ENCODE peak calls at places on chromosome 3, in ten cellular contexts. One of them, this sample, is unnamed.

GRCh38 chr3:15159501-15160136 is 46.4 kb upstream of the CAPN7 start:
- DNase-seq in WERI-Rb-1: no peak
- DNase-seq in colonic mucosa: no peak
- DNase-seq in stomach: no peak
- DNase-seq in CD8-positive, alpha-beta memory T cell: no peak
- DNase-seq in mesendoderm: no peak
- DNase-seq in body of pancreas: no peak
- DNase-seq in uterus: no peak
- DNase-seq in sigmoid colon: no peak
- DNase-seq in brain microvascular endothelial cell: peak; percentile 9
- DNase-seq in this sample: no peak

GRCh38 chr3:41448396-41448795 is 249.1 kb downstream of the CTNNB1 start:
- DNase-seq in stomach: no peak
- DNase-seq in uterus: no peak
- DNase-seq in CD8-positive, alpha-beta memory T cell: no peak
- DNase-seq in body of pancreas: no peak
- DNase-seq in colonic mucosa: no peak
- DNase-seq in brain microvascular endothelial cell: no peak
- DNase-seq in sigmoid colon: no peak
- DNase-seq in WERI-Rb-1: no peak
- DNase-seq in mesendoderm: peak; percentile 42
- DNase-seq in this sample: no peak

GRCh38 chr3:139937674-139938279 is 2.8 kb downstream of the CLSTN2 start:
- DNase-seq in sigmoid colon: no peak
- DNase-seq in WERI-Rb-1: peak; percentile 44
- DNase-seq in body of pancreas: peak; percentile 70
- DNase-seq in colonic mucosa: peak; percentile 32
- DNase-seq in mesendoderm: peak; percentile 44
- DNase-seq in uterus: peak; percentile 52
- DNase-seq in CD8-positive, alpha-beta memory T cell: no peak
- DNase-seq in brain microvascular endothelial cell: peak; percentile 53
- DNase-seq in stomach: peak; percentile 36
- DNase-seq in this sample: peak; percentile 4

GRCh38 chr3:71492566-71492965 is 91.0 kb downstream of the FOXP1 start:
- DNase-seq in WERI-Rb-1: no peak
- DNase-seq in colonic mucosa: no peak
- DNase-seq in mesendoderm: no peak
- DNase-seq in brain microvascular endothelial cell: no peak
- DNase-seq in uterus: no peak
- DNase-seq in body of pancreas: no peak
- DNase-seq in CD8-positive, alpha-beta memory T cell: peak; percentile 61
- DNase-seq in stomach: no peak
- DNase-seq in sigmoid colon: no peak
- DNase-seq in this sample: no peak

GRCh38 chr3:171825222-171825828 is 15.0 kb upstream of the PLD1 start:
- DNase-seq in brain microvascular endothelial cell: peak; percentile 87
- DNase-seq in colonic mucosa: no peak
- DNase-seq in uterus: peak; percentile 40
- DNase-seq in body of pancreas: no peak
- DNase-seq in stomach: no peak
- DNase-seq in sigmoid colon: peak; percentile 70
- DNase-seq in mesendoderm: peak; percentile 15
- DNase-seq in WERI-Rb-1: no peak
- DNase-seq in CD8-positive, alpha-beta memory T cell: no peak
- DNase-seq in this sample: peak; percentile 75

GRCh38 chr3:97037294-97037943 is 223.0 kb downstream of the EPHA6 start:
- DNase-seq in stomach: no peak
- DNase-seq in sigmoid colon: no peak
- DNase-seq in body of pancreas: no peak
- DNase-seq in uterus: no peak
- DNase-seq in WERI-Rb-1: no peak
- DNase-seq in mesendoderm: no peak
- DNase-seq in brain microvascular endothelial cell: no peak
- DNase-seq in CD8-positive, alpha-beta memory T cell: no peak
- DNase-seq in colonic mucosa: no peak
- DNase-seq in this sample: no peak

GRCh38 chr3:8474991-8475390 is 26.6 kb upstream of the LMCD1 start:
- DNase-seq in mesendoderm: no peak
- DNase-seq in brain microvascular endothelial cell: no peak
- DNase-seq in body of pancreas: no peak
- DNase-seq in CD8-positive, alpha-beta memory T cell: no peak
- DNase-seq in WERI-Rb-1: no peak
- DNase-seq in colonic mucosa: no peak
- DNase-seq in stomach: no peak
- DNase-seq in uterus: no peak
- DNase-seq in sigmoid colon: no peak
- DNase-seq in this sample: no peak

GRCh38 chr3:188465311-188465710 is 311.4 kb downstream of the LPP start:
- DNase-seq in brain microvascular endothelial cell: no peak
- DNase-seq in CD8-positive, alpha-beta memory T cell: no peak
- DNase-seq in body of pancreas: no peak
- DNase-seq in colonic mucosa: no peak
- DNase-seq in uterus: no peak
- DNase-seq in sigmoid colon: no peak
- DNase-seq in WERI-Rb-1: no peak
- DNase-seq in mesendoderm: no peak
- DNase-seq in stomach: no peak
- DNase-seq in this sample: no peak

GRCh38 chr3:43695863-43696262 is 5.1 kb downstream of the ABHD5 start:
- DNase-seq in stomach: no peak
- DNase-seq in sigmoid colon: no peak
- DNase-seq in mesendoderm: no peak
- DNase-seq in CD8-positive, alpha-beta memory T cell: no peak
- DNase-seq in colonic mucosa: no peak
- DNase-seq in WERI-Rb-1: no peak
- DNase-seq in body of pancreas: no peak
- DNase-seq in brain microvascular endothelial cell: no peak
- DNase-seq in uterus: no peak
- DNase-seq in this sample: no peak

GRCh38 chr3:14801031-14801430 is 17.7 kb upstream of the FGD5 start:
- DNase-seq in WERI-Rb-1: no peak
- DNase-seq in colonic mucosa: no peak
- DNase-seq in brain microvascular endothelial cell: no peak
- DNase-seq in sigmoid colon: no peak
- DNase-seq in body of pancreas: no peak
- DNase-seq in stomach: no peak
- DNase-seq in CD8-positive, alpha-beta memory T cell: no peak
- DNase-seq in mesendoderm: no peak
- DNase-seq in uterus: peak; percentile 6
- DNase-seq in this sample: no peak

GRCh38 chr3:170765419-170766078 is 104.4 kb downstream of the RPL22L1 start:
- DNase-seq in brain microvascular endothelial cell: no peak
- DNase-seq in uterus: no peak
- DNase-seq in stomach: no peak
- DNase-seq in WERI-Rb-1: no peak
- DNase-seq in colonic mucosa: no peak
- DNase-seq in sigmoid colon: no peak
- DNase-seq in mesendoderm: no peak
- DNase-seq in body of pancreas: no peak
- DNase-seq in CD8-positive, alpha-beta memory T cell: no peak
- DNase-seq in this sample: no peak

GRCh38 chr3:110419571-110419970 is 652.0 kb upstream of the NECTIN3 start:
- DNase-seq in brain microvascular endothelial cell: no peak
- DNase-seq in mesendoderm: no peak
- DNase-seq in stomach: no peak
- DNase-seq in body of pancreas: no peak
- DNase-seq in CD8-positive, alpha-beta memory T cell: no peak
- DNase-seq in colonic mucosa: no peak
- DNase-seq in sigmoid colon: no peak
- DNase-seq in WERI-Rb-1: no peak
- DNase-seq in uterus: no peak
- DNase-seq in this sample: peak; percentile 62

GRCh38 chr3:8669019-8669418 is 24.4 kb upstream of the SSUH2 start:
- DNase-seq in brain microvascular endothelial cell: no peak
- DNase-seq in CD8-positive, alpha-beta memory T cell: no peak
- DNase-seq in mesendoderm: no peak
- DNase-seq in colonic mucosa: no peak
- DNase-seq in WERI-Rb-1: no peak
- DNase-seq in sigmoid colon: no peak
- DNase-seq in body of pancreas: no peak
- DNase-seq in stomach: no peak
- DNase-seq in uterus: no peak
- DNase-seq in this sample: no peak

GRCh38 chr3:188157407-188157806 is 3.5 kb downstream of the LPP start:
- DNase-seq in sigmoid colon: no peak
- DNase-seq in uterus: no peak
- DNase-seq in stomach: no peak
- DNase-seq in WERI-Rb-1: no peak
- DNase-seq in brain microvascular endothelial cell: no peak
- DNase-seq in body of pancreas: no peak
- DNase-seq in mesendoderm: no peak
- DNase-seq in colonic mucosa: no peak
- DNase-seq in CD8-positive, alpha-beta memory T cell: no peak
- DNase-seq in this sample: no peak

GRCh38 chr3:129975332-129976090 is 991 bp downstream of the TRH start:
- DNase-seq in WERI-Rb-1: no peak
- DNase-seq in mesendoderm: peak; percentile 46
- DNase-seq in CD8-positive, alpha-beta memory T cell: no peak
- DNase-seq in body of pancreas: peak; percentile 13
- DNase-seq in colonic mucosa: no peak
- DNase-seq in uterus: no peak
- DNase-seq in brain microvascular endothelial cell: no peak
- DNase-seq in stomach: no peak
- DNase-seq in sigmoid colon: no peak
- DNase-seq in this sample: no peak

GRCh38 chr3:50102558-50102957 is 13.8 kb downstream of the RBM5 start:
- DNase-seq in sigmoid colon: no peak
- DNase-seq in WERI-Rb-1: no peak
- DNase-seq in body of pancreas: no peak
- DNase-seq in colonic mucosa: no peak
- DNase-seq in CD8-positive, alpha-beta memory T cell: no peak
- DNase-seq in mesendoderm: no peak
- DNase-seq in brain microvascular endothelial cell: no peak
- DNase-seq in uterus: no peak
- DNase-seq in stomach: no peak
- DNase-seq in this sample: no peak
- H3K36me3 ChIP-seq in sigmoid colon: peaks cover 97% of the 10 kb centered on the region
- H3K36me3 ChIP-seq in WERI-Rb-1: peaks cover 93% of the 10 kb centered on the region
- H3K36me3 ChIP-seq in body of pancreas: peaks cover 45% of the 10 kb centered on the region
- H3K36me3 ChIP-seq in colonic mucosa: peaks cover 57% of the 10 kb centered on the region
- H3K36me3 ChIP-seq in CD8-positive, alpha-beta memory T cell: peaks cover 86% of the 10 kb centered on the region
- H3K36me3 ChIP-seq in mesendoderm: peaks cover 34% of the 10 kb centered on the region
- H3K36me3 ChIP-seq in brain microvascular endothelial cell: peaks cover 95% of the 10 kb centered on the region
- H3K36me3 ChIP-seq in uterus: no peaks in the 10 kb centered on the region
- H3K36me3 ChIP-seq in stomach: peaks cover 100% of the 10 kb centered on the region
- H3K36me3 ChIP-seq in this sample: peaks cover 42% of the 10 kb centered on the region

GRCh38 chr3:134373278-134373941 is 837 bp downstream of the AMOTL2 start:
- DNase-seq in stomach: peak; percentile 85
- DNase-seq in sigmoid colon: peak; percentile 95
- DNase-seq in CD8-positive, alpha-beta memory T cell: no peak
- DNase-seq in colonic mucosa: peak; percentile 84
- DNase-seq in body of pancreas: peak; percentile 88
- DNase-seq in brain microvascular endothelial cell: peak; percentile 87
- DNase-seq in WERI-Rb-1: peak; percentile 76
- DNase-seq in mesendoderm: peak; percentile 96
- DNase-seq in uterus: peak; percentile 95
- DNase-seq in this sample: no peak
- H3K4me3 ChIP-seq in stomach: peak overlapping the region; percentile 62
- H3K4me3 ChIP-seq in sigmoid colon: peak overlapping the region; percentile 64
- H3K4me3 ChIP-seq in CD8-positive, alpha-beta memory T cell: no peak overlapping the region
- H3K4me3 ChIP-seq in colonic mucosa: peak overlapping the region; percentile 59
- H3K4me3 ChIP-seq in body of pancreas: peak overlapping the region; percentile 38
- H3K4me3 ChIP-seq in brain microvascular endothelial cell: peak overlapping the region; percentile 92
- H3K4me3 ChIP-seq in WERI-Rb-1: peak overlapping the region; percentile 57
- H3K4me3 ChIP-seq in mesendoderm: peak overlapping the region; percentile 79
- H3K4me3 ChIP-seq in uterus: peak overlapping the region; percentile 89
- H3K4me3 ChIP-seq in this sample: peak overlapping the region; percentile 97

GRCh38 chr3:119672791-119673190 is 4.4 kb downstream of the COX17 start:
- DNase-seq in mesendoderm: peak; percentile 13
- DNase-seq in WERI-Rb-1: no peak
- DNase-seq in stomach: no peak
- DNase-seq in body of pancreas: no peak
- DNase-seq in brain microvascular endothelial cell: no peak
- DNase-seq in CD8-positive, alpha-beta memory T cell: no peak
- DNase-seq in colonic mucosa: no peak
- DNase-seq in sigmoid colon: no peak
- DNase-seq in uterus: no peak
- DNase-seq in this sample: no peak
- H3K36me3 ChIP-seq in mesendoderm: no peaks in the 10 kb centered on the region
- H3K36me3 ChIP-seq in WERI-Rb-1: peaks cover 47% of the 10 kb centered on the region
- H3K36me3 ChIP-seq in stomach: peaks cover 73% of the 10 kb centered on the region
- H3K36me3 ChIP-seq in body of pancreas: no peaks in the 10 kb centered on the region
- H3K36me3 ChIP-seq in brain microvascular endothelial cell: peaks cover 7% of the 10 kb centered on the region
- H3K36me3 ChIP-seq in CD8-positive, alpha-beta memory T cell: peaks cover 22% of the 10 kb centered on the region
- H3K36me3 ChIP-seq in colonic mucosa: peaks cover 4% of the 10 kb centered on the region
- H3K36me3 ChIP-seq in sigmoid colon: peaks cover 13% of the 10 kb centered on the region
- H3K36me3 ChIP-seq in uterus: no peaks in the 10 kb centered on the region
- H3K36me3 ChIP-seq in this sample: peaks cover 1% of the 10 kb centered on the region

GRCh38 chr3:28924744-28925360 is 356.0 kb upstream of the RBMS3 start:
- DNase-seq in CD8-positive, alpha-beta memory T cell: no peak
- DNase-seq in mesendoderm: peak; percentile 23
- DNase-seq in WERI-Rb-1: no peak
- DNase-seq in colonic mucosa: no peak
- DNase-seq in stomach: no peak
- DNase-seq in brain microvascular endothelial cell: peak; percentile 38
- DNase-seq in sigmoid colon: no peak
- DNase-seq in body of pancreas: no peak
- DNase-seq in uterus: no peak
- DNase-seq in this sample: no peak
- H3K4me3 ChIP-seq in CD8-positive, alpha-beta memory T cell: no peak overlapping the region
- H3K4me3 ChIP-seq in mesendoderm: no peak overlapping the region
- H3K4me3 ChIP-seq in WERI-Rb-1: no peak overlapping the region
- H3K4me3 ChIP-seq in colonic mucosa: no peak overlapping the region
- H3K4me3 ChIP-seq in stomach: no peak overlapping the region
- H3K4me3 ChIP-seq in brain microvascular endothelial cell: no peak overlapping the region
- H3K4me3 ChIP-seq in sigmoid colon: no peak overlapping the region
- H3K4me3 ChIP-seq in body of pancreas: no peak overlapping the region
- H3K4me3 ChIP-seq in uterus: no peak overlapping the region
- H3K4me3 ChIP-seq in this sample: no peak overlapping the region

GRCh38 chr3:69290006-69290405 is 95.9 kb downstream of the FRMD4B start:
- DNase-seq in colonic mucosa: no peak
- DNase-seq in mesendoderm: no peak
- DNase-seq in uterus: no peak
- DNase-seq in WERI-Rb-1: no peak
- DNase-seq in brain microvascular endothelial cell: no peak
- DNase-seq in body of pancreas: no peak
- DNase-seq in CD8-positive, alpha-beta memory T cell: no peak
- DNase-seq in stomach: no peak
- DNase-seq in sigmoid colon: no peak
- DNase-seq in this sample: no peak
- H3K36me3 ChIP-seq in colonic mucosa: no peaks in the 10 kb centered on the region
- H3K36me3 ChIP-seq in mesendoderm: no peaks in the 10 kb centered on the region
- H3K36me3 ChIP-seq in uterus: no peaks in the 10 kb centered on the region
- H3K36me3 ChIP-seq in WERI-Rb-1: no peaks in the 10 kb centered on the region
- H3K36me3 ChIP-seq in brain microvascular endothelial cell: no peaks in the 10 kb centered on the region
- H3K36me3 ChIP-seq in body of pancreas: no peaks in the 10 kb centered on the region
- H3K36me3 ChIP-seq in CD8-positive, alpha-beta memory T cell: no peaks in the 10 kb centered on the region
- H3K36me3 ChIP-seq in stomach: no peaks in the 10 kb centered on the region
- H3K36me3 ChIP-seq in sigmoid colon: no peaks in the 10 kb centered on the region
- H3K36me3 ChIP-seq in this sample: no peaks in the 10 kb centered on the region